ENCODE peak calls at places on chromosomes 11 and 22, in ten cellular contexts. A is CD8-positive, alpha-beta T cell; L is BJ; W is left ventricle myocardium inferior; D is cardiac fibroblast; V is CD8-positive, alpha-beta memory T cell; T is vagina; U is bronchial epithelial cell; H is HFF-Myc; P is GM12865. J is an unnamed sample.

GRCh38 chr11:46392421-46393230 is 1.1 kb upstream of the CHRM4 start:
- DNase-seq in H (no peak), U (peak; percentile 42), D (peak; percentile 76), A (peak; percentile 79), P (peak; percentile 84), L (no peak), W (peak; percentile 87), T (no peak), V (peak; percentile 73), J (no peak)

GRCh38 chr11:48013269-48013901 is 33.0 kb downstream of the PTPRJ start:
- DNase-seq in T (no peak), W (peak; percentile 34), H (no peak), P (peak; percentile 40), L (no peak), A (peak; percentile 58), D (peak; percentile 61), V (peak; percentile 52), U (peak; percentile 45), J (no peak)

GRCh38 chr11:33721291-33721840 is 14.9 kb downstream of the CD59 start:
- DNase-seq in H (no peak), T (no peak), P (no peak), U (no peak), V (no peak), D (peak; percentile 82), L (no peak), W (no peak), A (no peak), J (no peak)

GRCh38 chr22:30288414-30289125 is 735 bp downstream of the CASTOR1 start:
- DNase-seq in P (no peak), A (no peak), T (no peak), U (no peak), L (no peak), V (no peak), D (no peak), H (no peak), W (no peak), J (no peak)

GRCh38 chr22:31363885-31364284 is 17.7 kb upstream of the PATZ1 start:
- DNase-seq in H (no peak), D (no peak), V (no peak), L (no peak), T (no peak), A (no peak), U (no peak), P (no peak), W (no peak), J (no peak)

GRCh38 chr11:95923730-95924413 is at the start of gene MTMR2:
- DNase-seq in A (peak; percentile 34), L (no peak), W (peak; percentile 80), V (peak; percentile 27), H (no peak), T (no peak), U (peak; percentile 30), P (peak; percentile 86), D (peak; percentile 73), J (no peak)

GRCh38 chr11:3984896-3985295 is 109.7 kb upstream of the RRM1 start:
- DNase-seq in W (no peak), U (no peak), T (no peak), L (no peak), P (peak; percentile 31), D (peak; percentile 15), H (no peak), V (no peak), A (peak; percentile 38), J (no peak)

GRCh38 chr11:134372961-134373360 is 39.1 kb downstream of the B3GAT1 start:
- DNase-seq in U (no peak), D (no peak), V (no peak), T (no peak), H (no peak), L (no peak), A (no peak), W (no peak), P (no peak), J (no peak)

GRCh38 chr11:114256176-114256897 is 39.9 kb upstream of the NNMT start:
- DNase-seq in A (no peak), U (no peak), L (no peak), V (no peak), W (no peak), D (no peak), T (no peak), P (no peak), H (no peak), J (no peak)

GRCh38 chr11:125275905-125276634 is 111.5 kb downstream of the PKNOX2 start:
- DNase-seq in T (no peak), U (peak; percentile 10), A (no peak), V (no peak), P (no peak), H (no peak), D (peak; percentile 64), L (no peak), W (no peak), J (no peak)

GRCh38 chr22:19885841-19886592 is 31.3 kb upstream of the GNB1L start:
- DNase-seq in P (no peak), W (no peak), D (no peak), V (no peak), L (no peak), T (no peak), H (no peak), A (no peak), U (no peak), J (no peak)

GRCh38 chr22:23142546-23143105 is 836 bp upstream of the RSPH14 start:
- DNase-seq in L (no peak), U (no peak), W (no peak), H (no peak), T (no peak), V (no peak), A (no peak), D (no peak), P (no peak), J (no peak)
- H3K4me3 ChIP-seq in L (no peak overlapping the region), U (no peak overlapping the region), W (peak overlapping the region; percentile 50), H (no peak overlapping the region), T (peak overlapping the region; percentile 20), V (peak overlapping the region; percentile 0), A (peak overlapping the region; percentile 26), D (no peak overlapping the region), P (no peak overlapping the region), J (no peak overlapping the region)

GRCh38 chr11:121435132-121435531 is 17.0 kb upstream of the SORL1 start:
- DNase-seq in W (no peak), D (no peak), L (no peak), H (no peak), V (no peak), P (no peak), A (no peak), T (no peak), U (no peak), J (no peak)

GRCh38 chr11:121426476-121427454 is 25.3 kb upstream of the SORL1 start:
- DNase-seq in H (no peak), T (no peak), P (peak; percentile 70), D (no peak), A (peak; percentile 58), U (no peak), V (peak; percentile 26), W (peak; percentile 57), L (no peak), J (no peak)

GRCh38 chr11:121425818-121426217 is 26.3 kb upstream of the SORL1 start:
- DNase-seq in D (no peak), V (no peak), H (no peak), W (no peak), P (no peak), U (no peak), T (no peak), A (no peak), L (no peak), J (no peak)

GRCh38 chr11:121431820-121432526 is 20.1 kb upstream of the SORL1 start:
- DNase-seq in V (no peak), L (no peak), A (no peak), W (no peak), T (no peak), P (peak; percentile 39), H (no peak), U (no peak), D (no peak), J (no peak)

DNA sequence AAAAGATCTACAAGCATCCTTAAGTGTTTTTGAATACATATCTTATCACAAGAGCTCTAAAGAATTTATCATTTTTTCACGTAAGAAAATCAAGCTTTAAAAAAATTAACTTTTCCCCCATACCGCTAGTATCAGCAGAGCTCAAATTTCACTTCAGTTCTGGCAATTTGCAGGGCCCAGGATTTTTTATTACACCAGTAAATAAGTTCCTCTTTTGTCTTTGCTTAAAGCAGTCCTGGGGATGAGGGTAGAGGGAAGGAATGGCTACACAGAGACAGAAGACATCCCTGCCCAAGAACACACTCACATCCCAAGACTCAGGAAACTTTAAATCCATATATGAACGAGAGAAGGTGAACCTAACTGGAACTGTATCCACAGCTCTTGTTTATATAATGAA is 22.6 kb upstream of the SORL1 start:
- DNase-seq in L (no peak), A (no peak), V (no peak), D (no peak), W (no peak), P (no peak), T (no peak), H (no peak), U (no peak), J (no peak)
- H3K4me3 ChIP-seq in L (no peak overlapping the region), A (no peak overlapping the region), V (no peak overlapping the region), D (no peak overlapping the region), W (no peak overlapping the region), P (no peak overlapping the region), T (no peak overlapping the region), H (no peak overlapping the region), U (no peak overlapping the region), J (no peak overlapping the region)

DNA sequence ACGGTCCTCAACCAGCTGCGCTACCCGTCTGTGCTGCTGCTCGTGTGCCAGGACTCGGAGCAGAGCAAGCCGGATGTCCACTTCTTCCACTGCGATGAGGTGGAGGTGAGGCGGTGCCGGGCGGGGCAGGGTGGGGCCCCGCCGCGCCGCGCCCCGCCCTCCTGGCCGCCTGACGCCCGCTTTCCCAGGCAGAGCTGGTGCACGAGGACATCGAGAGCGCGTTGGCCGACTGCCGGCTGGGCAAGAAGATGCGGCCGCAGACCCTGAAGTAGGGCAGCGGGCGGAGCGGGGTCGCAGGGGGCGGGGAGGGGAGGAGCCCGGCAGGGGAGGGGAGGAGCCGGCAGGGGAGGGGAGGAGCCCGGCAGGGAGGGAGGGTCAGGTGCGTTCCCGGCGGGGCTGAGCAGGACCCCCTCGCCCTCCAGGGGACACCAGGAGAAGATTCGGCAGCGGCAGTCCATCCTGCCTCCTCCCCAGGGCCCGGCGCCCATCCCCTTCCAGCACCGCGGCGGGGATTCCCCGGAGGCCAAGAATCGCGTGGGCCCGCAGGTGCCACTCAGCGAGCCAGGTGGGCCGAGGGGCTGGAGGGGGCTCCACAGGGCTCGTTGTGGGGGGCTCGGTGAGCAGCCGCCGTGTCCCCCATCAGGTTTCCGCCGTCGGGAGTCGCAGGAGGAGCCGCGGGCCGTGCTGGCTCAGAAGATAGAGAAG is 14.8 kb downstream of the EPS8L2 start:
- DNase-seq in W (no peak), H (no peak), T (no peak), U (no peak), L (no peak), P (peak; percentile 60), V (no peak), D (no peak), A (peak; percentile 66), J (no peak)
- H3K4me3 ChIP-seq in W (peak overlapping the region; percentile 34), H (no peak overlapping the region), T (no peak overlapping the region), U (no peak overlapping the region), L (no peak overlapping the region), P (peak overlapping the region; percentile 31), V (no peak overlapping the region), D (no peak overlapping the region), A (no peak overlapping the region), J (no peak overlapping the region)

DNA sequence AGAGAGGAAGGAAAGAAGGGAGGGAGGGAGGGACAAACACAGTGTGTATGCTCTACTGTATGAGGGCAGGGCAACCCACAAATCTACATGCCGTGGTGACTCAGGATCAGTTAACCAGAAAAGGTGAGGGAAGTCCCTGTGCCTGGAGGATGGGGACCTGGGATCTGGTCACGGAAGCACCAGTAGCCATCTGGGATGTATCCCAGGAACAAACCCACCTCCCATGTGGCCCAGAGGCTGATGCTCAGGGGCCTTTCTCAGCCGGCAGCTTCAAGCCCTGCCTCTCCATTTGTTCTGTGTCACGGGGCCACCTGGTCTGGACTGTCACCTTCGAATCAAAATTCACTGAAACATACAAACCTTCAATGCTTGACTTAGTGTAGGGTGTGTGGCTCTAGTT is 23.3 kb upstream of the RTL6 start:
- DNase-seq in U (no peak), V (no peak), T (peak; percentile 22), P (no peak), D (no peak), W (no peak), H (no peak), A (no peak), L (no peak), J (no peak)
- H3K4me3 ChIP-seq in U (no peak overlapping the region), V (no peak overlapping the region), T (no peak overlapping the region), P (no peak overlapping the region), D (no peak overlapping the region), W (no peak overlapping the region), H (no peak overlapping the region), A (no peak overlapping the region), L (no peak overlapping the region), J (no peak overlapping the region)

J was measured in retinal pigment epithelial cell.